ENCODE peak calls at places on chromosome 11, in five cellular contexts. S is upper lobe of left lung, K is HCT116, H is transverse colon, Q is Panc1. L is an unnamed sample.

GRCh38 chr11:98003606-98004371 is 1017.0 kb upstream of the CNTN5 start:
- DNase-seq in Q (no peak), S (no peak), K (no peak), H (no peak), L (no peak)

GRCh38 chr11:45885921-45886721 is 670 bp downstream of the MAPK8IP1 start:
- DNase-seq in S (peak), K (no peak), Q (no peak), H (no peak), L (no peak)

GRCh38 chr11:29161216-29161615 is 855.6 kb downstream of the KCNA4 start:
- DNase-seq in K (no peak), Q (no peak), S (no peak), H (no peak), L (peak)

GRCh38 chr11:134667505-134667904 is 255.5 kb upstream of the B3GAT1 start:
- DNase-seq in S (no peak), K (no peak), Q (no peak), H (no peak), L (no peak)

GRCh38 chr11:118912742-118913410 is 12.8 kb downstream of the BCL9L start:
- DNase-seq in S (no peak), Q (no peak), K (no peak), H (peak), L (peak)

GRCh38 chr11:117305145-117305544 is 10.9 kb downstream of the BACE1 start:
- DNase-seq in K (no peak), H (no peak), Q (no peak), S (no peak), L (no peak)

GRCh38 chr11:125494601-125494986 is 1.5 kb downstream of the FEZ1 start:
- DNase-seq in S (no peak), Q (no peak), H (no peak), K (no peak), L (no peak)

GRCh38 chr11:66015094-66015881 is 3.5 kb downstream of the CST6 start:
- DNase-seq in S (no peak), H (no peak), Q (no peak), K (peak), L (peak)

GRCh38 chr11:70092959-70093358 is 14.8 kb downstream of the ANO1 start:
- DNase-seq in S (no peak), K (no peak), H (no peak), Q (no peak), L (no peak)

GRCh38 chr11:118157186-118157895 is 4.7 kb upstream of the SCN4B start:
- DNase-seq in Q (no peak), K (no peak), S (no peak), H (no peak), L (no peak)

GRCh38 chr11:115333106-115333505 is 171.1 kb downstream of the CADM1 start:
- DNase-seq in S (no peak), Q (no peak), K (no peak), H (no peak), L (no peak)

GRCh38 chr11:38138972-38139371 is 1540.9 kb upstream of the RAG2 start:
- DNase-seq in Q (no peak), S (no peak), H (no peak), K (no peak), L (no peak)

GRCh38 chr11:118148240-118148639 is 4.4 kb downstream of the SCN4B start:
- DNase-seq in S (no peak), Q (no peak), K (no peak), H (no peak), L (no peak)

GRCh38 chr11:133331031-133331430 is 201.3 kb downstream of the OPCML start:
- DNase-seq in S (no peak), K (no peak), Q (no peak), H (no peak), L (no peak)

GRCh38 chr11:72754544-72755155 is 2.4 kb upstream of the ARAP1 start:
- DNase-seq in K (no peak), Q (no peak), H (no peak), S (peak), L (no peak)

GRCh38 chr11:117011541-117011908 is 86.7 kb downstream of the SIK3 start:
- DNase-seq in S (no peak), Q (no peak), K (no peak), H (no peak), L (no peak)

GRCh38 chr11:116730568-116730967 is 42.2 kb downstream of the BUD13 start:
- DNase-seq in S (no peak), K (no peak), Q (no peak), H (no peak), L (no peak)

GRCh38 chr11:118358071-118358470 is 1.3 kb upstream of the UBE4A start:
- DNase-seq in H (no peak), K (no peak), Q (no peak), S (no peak), L (no peak)

GRCh38 chr11:32385998-32386397 is 49.3 kb downstream of the WT1 start:
- DNase-seq in H (peak), K (peak), S (no peak), Q (no peak), L (peak)

GRCh38 chr11:32388871-32389770 is 46.2 kb downstream of the WT1 start:
- DNase-seq in Q (no peak), S (no peak), K (no peak), H (no peak), L (no peak)

GRCh38 chr11:86807356-86807755 is 7.0 kb downstream of the PRSS23 start:
- DNase-seq in K (no peak), H (no peak), S (no peak), Q (no peak), L (no peak)

GRCh38 chr11:132123449-132123848 is 753.0 kb downstream of the NTM start:
- DNase-seq in S (no peak), Q (no peak), H (no peak), K (no peak), L (no peak)

GRCh38 chr11:77559686-77560425 is 29.9 kb upstream of the AQP11 start:
- DNase-seq in K (peak), Q (peak), S (no peak), H (no peak), L (peak)

GRCh38 chr11:116853461-116854073 is 16.1 kb upstream of the APOA1 start:
- DNase-seq in S (no peak), K (peak), H (peak), Q (peak), L (peak)

GRCh38 chr11:86459682-86460460 is 85.2 kb downstream of the CCDC81 start:
- DNase-seq in S (no peak), H (no peak), K (peak), Q (peak), L (peak)

GRCh38 chr11:2135648-2136201 is 3.5 kb downstream of the IGF2 start:
- DNase-seq in S (peak), K (no peak), H (no peak), Q (no peak), L (no peak)

GRCh38 chr11:2137202-2138071 is 1.8 kb downstream of the IGF2 start:
- DNase-seq in S (peak), Q (peak), K (peak), H (peak), L (peak)

GRCh38 chr11:2136209-2136951 is 2.8 kb downstream of the IGF2 start:
- DNase-seq in H (no peak), K (no peak), S (peak), Q (no peak), L (no peak)

GRCh38 chr11:2138075-2138435 is 1.1 kb downstream of the IGF2 start:
- DNase-seq in H (no peak), Q (no peak), S (no peak), K (no peak), L (no peak)

GRCh38 chr11:2136952-2137201 is 2.3 kb downstream of the IGF2 start:
- DNase-seq in H (no peak), S (peak), K (no peak), Q (no peak), L (no peak)
- TF ChIP-seq CTCF in H (no peak), S (no peak), K (no peak), Q (no peak), L (no peak)

DNA sequence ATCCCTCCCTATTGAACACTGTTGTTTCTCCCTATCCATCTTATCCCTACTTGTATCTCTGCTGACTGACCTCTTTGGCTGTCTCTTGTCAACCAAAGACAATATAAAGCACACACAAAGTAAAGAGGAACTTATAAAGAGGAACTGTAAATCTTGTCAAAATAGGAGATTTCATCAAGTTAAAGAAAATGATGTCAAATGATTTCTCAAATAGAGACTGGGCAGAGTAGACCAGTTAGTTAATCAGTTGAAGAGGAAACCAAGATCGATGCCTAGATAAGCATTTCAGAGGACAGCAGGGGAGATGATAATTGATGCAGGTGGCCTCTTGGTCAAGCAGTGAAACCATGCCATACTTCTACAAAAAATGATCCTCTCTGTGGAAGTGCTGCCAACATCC is 22.7 kb downstream of the KCNQ1OT1 start:
- DNase-seq in K (no peak), H (no peak), Q (no peak), S (no peak), L (no peak)
- TF ChIP-seq POLR2AphosphoS5 in K (no peak), H (no peak), Q (no peak), S (no peak), L (no peak)

GRCh38 chr11:68211546-68211945 is 1.6 kb downstream of the KMT5B start:
- DNase-seq in S (no peak), K (no peak), Q (no peak), H (peak), L (no peak)

GRCh38 chr11:68214173-68215086 is 1.3 kb upstream of the KMT5B start:
- DNase-seq in K (no peak), S (peak), Q (no peak), H (peak), L (peak)

GRCh38 chr11:68213135-68213515 is at the start of gene KMT5B:
- DNase-seq in K (peak), H (peak), Q (no peak), S (peak), L (no peak)

GRCh38 chr11:68213555-68214172 is 568 bp upstream of the KMT5B start:
- DNase-seq in Q (no peak), H (peak), K (peak), S (peak), L (peak)

GRCh38 chr11:68212421-68213134 is 518 bp downstream of the KMT5B start:
- DNase-seq in H (peak), Q (no peak), K (peak), S (peak), L (peak)
- TF ChIP-seq CTCF in H (peak), Q (no peak), K (no peak), S (peak), L (peak)

GRCh38 chr11:83600656-83601055 is 314.5 kb upstream of the CCDC90B start:
- DNase-seq in H (no peak), S (no peak), Q (no peak), K (no peak), L (no peak)
- TF ChIP-seq POLR2AphosphoS5 in H (no peak), S (no peak), Q (no peak), K (no peak), L (no peak)

GRCh38 chr11:23932485-23932898 is 564.4 kb upstream of the LUZP2 start:
- DNase-seq in K (no peak), Q (no peak), H (no peak), S (no peak), L (peak)
- TF ChIP-seq CTCF in K (no peak), Q (no peak), H (no peak), S (no peak), L (no peak)

GRCh38 chr11:64877390-64878222 is 815 bp downstream of the EHD1 start:
- DNase-seq in Q (no peak), K (no peak), H (peak), S (peak), L (peak)
- TF ChIP-seq POLR2AphosphoS5 in Q (no peak), K (no peak), H (no peak), S (no peak), L (no peak)

GRCh38 chr11:17389957-17390649 is 1.6 kb upstream of the KCNJ11 start:
- DNase-seq in H (no peak), K (no peak), S (no peak), Q (no peak), L (no peak)

GRCh38 chr11:17388609-17389204 is at the start of gene KCNJ11:
- DNase-seq in S (no peak), K (no peak), Q (no peak), H (no peak), L (no peak)

GRCh38 chr11:17387280-17387679 is 1.2 kb downstream of the KCNJ11 start:
- DNase-seq in S (peak), H (no peak), Q (no peak), K (no peak), L (no peak)

GRCh38 chr11:17387811-17388210 is 648 bp downstream of the KCNJ11 start:
- DNase-seq in H (no peak), K (no peak), Q (no peak), S (peak), L (no peak)

GRCh38 chr11:17389205-17389956 is 922 bp upstream of the KCNJ11 start:
- DNase-seq in K (peak), S (peak), H (peak), Q (no peak), L (peak)
- TF ChIP-seq CTCF in K (peak), S (peak), H (peak), Q (peak), L (peak)

DNA sequence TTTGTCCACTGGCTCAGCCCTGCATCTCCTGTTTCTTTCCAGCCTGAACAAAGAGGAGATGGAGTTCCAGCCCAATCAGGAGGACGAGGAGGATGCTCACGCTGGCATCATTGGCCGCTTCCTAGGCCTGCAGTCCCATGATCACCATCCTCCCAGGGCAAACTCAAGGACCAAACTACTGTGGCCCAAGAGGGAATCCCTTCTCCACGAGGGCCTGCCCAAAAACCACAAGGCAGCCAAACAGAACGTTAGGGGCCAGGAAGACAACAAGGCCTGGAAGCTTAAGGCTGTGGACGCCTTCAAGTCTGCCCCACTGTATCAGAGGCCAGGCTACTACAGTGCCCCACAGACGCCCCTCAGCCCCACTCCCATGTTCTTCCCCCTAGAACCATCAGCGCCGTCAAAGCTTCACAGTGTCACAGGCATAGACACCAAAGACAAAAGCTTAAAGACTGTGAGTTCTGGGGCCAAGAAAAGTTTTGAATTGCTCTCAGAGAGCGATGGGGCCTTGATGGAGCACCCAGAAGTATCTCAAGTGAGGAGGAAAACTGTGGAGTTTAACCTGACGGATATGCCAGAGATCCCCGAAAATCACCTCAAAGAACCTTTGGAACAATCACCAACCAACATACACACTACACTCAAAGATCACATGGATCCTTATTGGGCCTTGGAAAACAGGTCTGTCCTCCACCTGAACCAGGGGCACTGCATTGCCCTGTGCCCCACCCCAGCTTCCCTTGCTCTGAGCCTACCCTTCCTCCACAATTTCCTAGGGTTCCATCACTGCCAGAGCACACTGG is 5.0 kb downstream of the FTH1 start:
- DNase-seq in S (no peak), H (no peak), K (no peak), Q (no peak), L (peak)
- TF ChIP-seq POLR2AphosphoS5 in S (peak), H (no peak), K (no peak), Q (no peak), L (no peak)

GRCh38 chr11:120335928-120336640 is at the start of gene ARHGEF12:
- DNase-seq in Q (no peak), S (peak), H (peak), K (peak), L (peak)
- TF ChIP-seq CTCF in Q (peak), S (no peak), H (peak), K (peak), L (peak)